ENCODE peak calls at places on chromosomes 16 and 17, in six cellular contexts. One of them, this sample, is unnamed.

GRCh38 chr16:35185366-35186044 is 1726.1 kb downstream of the TP53TG3F start:
- DNase-seq in NCI-H524: no peak
- DNase-seq in non-pigmented ciliary epithelial cell: no peak
- DNase-seq in NCI-H748 treated with DMSO at 0.1 percent for 48 hours: no peak
- DNase-seq in esophagus muscularis mucosa: peak; percentile 90
- DNase-seq in endodermal cell: no peak
- DNase-seq in this sample: no peak

GRCh38 chr17:56679148-56679766 is 85.8 kb downstream of the NOG start:
- DNase-seq in NCI-H524: peak; percentile 30
- DNase-seq in non-pigmented ciliary epithelial cell: no peak
- DNase-seq in NCI-H748 treated with DMSO at 0.1 percent for 48 hours: peak; percentile 6
- DNase-seq in esophagus muscularis mucosa: no peak
- DNase-seq in endodermal cell: peak; percentile 66
- DNase-seq in this sample: peak; percentile 73

GRCh38 chr17:73291260-73291801 is 20.5 kb downstream of the CDC42EP4 start:
- DNase-seq in NCI-H524: no peak
- DNase-seq in non-pigmented ciliary epithelial cell: no peak
- DNase-seq in NCI-H748 treated with DMSO at 0.1 percent for 48 hours: no peak
- DNase-seq in esophagus muscularis mucosa: no peak
- DNase-seq in endodermal cell: no peak
- DNase-seq in this sample: peak; percentile 87

GRCh38 chr17:73595068-73595865 is 49.0 kb downstream of the SDK2 start:
- DNase-seq in NCI-H524: no peak
- DNase-seq in non-pigmented ciliary epithelial cell: no peak
- DNase-seq in NCI-H748 treated with DMSO at 0.1 percent for 48 hours: no peak
- DNase-seq in esophagus muscularis mucosa: no peak
- DNase-seq in endodermal cell: peak; percentile 96
- DNase-seq in this sample: peak; percentile 88

GRCh38 chr16:22296225-22297113 is 740 bp upstream of the POLR3E start:
- DNase-seq in NCI-H524: peak; percentile 53
- DNase-seq in non-pigmented ciliary epithelial cell: no peak
- DNase-seq in NCI-H748 treated with DMSO at 0.1 percent for 48 hours: no peak
- DNase-seq in esophagus muscularis mucosa: no peak
- DNase-seq in endodermal cell: no peak
- DNase-seq in this sample: no peak

GRCh38 chr17:41067281-41067680 is 1.6 kb upstream of the KRTAP2-4 start:
- DNase-seq in NCI-H524: no peak
- DNase-seq in non-pigmented ciliary epithelial cell: no peak
- DNase-seq in NCI-H748 treated with DMSO at 0.1 percent for 48 hours: no peak
- DNase-seq in esophagus muscularis mucosa: no peak
- DNase-seq in endodermal cell: no peak
- DNase-seq in this sample: no peak

GRCh38 chr16:56202036-56202435 is 10.7 kb downstream of the GNAO1 start:
- DNase-seq in NCI-H524: no peak
- DNase-seq in non-pigmented ciliary epithelial cell: no peak
- DNase-seq in NCI-H748 treated with DMSO at 0.1 percent for 48 hours: no peak
- DNase-seq in esophagus muscularis mucosa: no peak
- DNase-seq in endodermal cell: no peak
- DNase-seq in this sample: no peak

GRCh38 chr17:42775534-42776098 is 2.4 kb downstream of the VPS25 start:
- DNase-seq in NCI-H524: no peak
- DNase-seq in non-pigmented ciliary epithelial cell: no peak
- DNase-seq in NCI-H748 treated with DMSO at 0.1 percent for 48 hours: no peak
- DNase-seq in esophagus muscularis mucosa: no peak
- DNase-seq in endodermal cell: no peak
- DNase-seq in this sample: no peak

GRCh38 chr16:70253291-70254094 is 1.8 kb upstream of the EXOSC6 start:
- DNase-seq in NCI-H524: no peak
- DNase-seq in non-pigmented ciliary epithelial cell: no peak
- DNase-seq in NCI-H748 treated with DMSO at 0.1 percent for 48 hours: no peak
- DNase-seq in esophagus muscularis mucosa: no peak
- DNase-seq in endodermal cell: peak; percentile 90
- DNase-seq in this sample: peak; percentile 77

GRCh38 chr17:72126575-72127486 is 6.0 kb downstream of the SOX9 start:
- DNase-seq in NCI-H524: no peak
- DNase-seq in non-pigmented ciliary epithelial cell: no peak
- DNase-seq in NCI-H748 treated with DMSO at 0.1 percent for 48 hours: no peak
- DNase-seq in esophagus muscularis mucosa: no peak
- DNase-seq in endodermal cell: no peak
- DNase-seq in this sample: peak; percentile 95

This sample was measured in islet precursor cell.